ENCODE peak calls at places on chromosomes 4 and X, in nine cellular contexts. H is dorsolateral prefrontal cortex, A is astrocyte, C is uterus, O is right cardiac atrium, R is coronary artery, D is trophoblast cell, E is Peyer's patch, L is iPS DF 6.9. V is an unnamed sample.
A peak's percentile ranks its signal among the peaks of the same experiment; 100 is the strongest.

GRCh38 chrX:115023139-115023538 is 5.7 kb upstream of the IL13RA2 start:
- DNase-seq in D (no peak), O (no peak), A (peak; percentile 81), L (no peak), C (no peak), R (no peak), E (no peak), H (no peak), V (no peak)

GRCh38 chr4:158161561-158162354 is 11.1 kb downstream of the GASK1B start:
- DNase-seq in H (no peak), O (no peak), C (peak; percentile 78), R (no peak), A (peak; percentile 97), D (peak; percentile 78), L (no peak), E (no peak), V (no peak)

GRCh38 chr4:164224871-164225270 is 529.1 kb upstream of the SMIM31 start:
- DNase-seq in D (no peak), O (no peak), A (no peak), R (no peak), C (no peak), E (no peak), H (no peak), L (no peak), V (no peak)

GRCh38 chr4:154231796-154232478 is 259.7 kb downstream of the DCHS2 start:
- DNase-seq in A (no peak), E (no peak), C (no peak), H (no peak), R (no peak), D (no peak), L (no peak), O (no peak), V (no peak)

GRCh38 chr4:45741897-45742296 is 382.0 kb downstream of the GABRG1 start:
- DNase-seq in A (no peak), D (no peak), O (no peak), E (no peak), R (no peak), L (no peak), H (no peak), C (no peak), V (no peak)

GRCh38 chr4:16196482-16197393 is 29.5 kb downstream of the TAPT1 start:
- DNase-seq in O (no peak), C (no peak), R (no peak), E (no peak), H (no peak), D (peak; percentile 20), L (peak; percentile 20), A (peak; percentile 76), V (no peak)

GRCh38 chr4:10083331-10083769 is 33.2 kb downstream of the WDR1 start:
- DNase-seq in L (no peak), O (no peak), R (no peak), H (no peak), D (no peak), E (peak; percentile 25), C (peak; percentile 11), A (no peak), V (no peak)

GRCh38 chr4:6753103-6753560 is 29.4 kb upstream of the KIAA0232 start:
- DNase-seq in L (no peak), C (no peak), D (peak; percentile 73), E (no peak), O (peak; percentile 71), H (no peak), A (no peak), R (no peak), V (no peak)

GRCh38 chrX:19625612-19626011 is 110.3 kb upstream of the MAP3K15 start:
- DNase-seq in C (no peak), L (no peak), H (no peak), D (no peak), O (no peak), E (peak; percentile 49), A (peak; percentile 10), R (no peak), V (peak; percentile 19)

GRCh38 chr4:126106658-126107057 is 791.9 kb downstream of the FAT4 start:
- DNase-seq in A (no peak), D (no peak), E (no peak), L (peak; percentile 16), O (no peak), C (no peak), H (no peak), R (no peak), V (no peak)

GRCh38 chrX:2427737-2428136 is 73.0 kb downstream of the DHRSX start:
- DNase-seq in C (no peak), R (no peak), D (no peak), L (no peak), E (no peak), A (no peak), H (no peak), O (no peak), V (no peak)
- H3K27ac ChIP-seq in C (no peak overlapping the region), R (no peak overlapping the region), D (no peak overlapping the region), L (no peak overlapping the region), E (no peak overlapping the region), A (no peak overlapping the region), H (no peak overlapping the region), O (no peak overlapping the region), V (no peak overlapping the region)

GRCh38 chr4:69489856-69490255 is 5.8 kb downstream of the UGT2B4 start:
- DNase-seq in H (no peak), E (no peak), C (no peak), L (no peak), O (no peak), R (no peak), D (no peak), A (peak; percentile 70), V (no peak)

GRCh38 chr4:69490271-69490670 is 5.4 kb downstream of the UGT2B4 start:
- DNase-seq in A (peak; percentile 77), C (no peak), H (no peak), L (no peak), D (no peak), E (no peak), O (no peak), R (no peak), V (no peak)

GRCh38 chr4:69484011-69484410 is 11.7 kb downstream of the UGT2B4 start:
- DNase-seq in R (no peak), A (no peak), C (no peak), H (no peak), E (no peak), L (no peak), O (no peak), D (peak; percentile 16), V (no peak)

GRCh38 chr4:69485130-69485529 is 10.6 kb downstream of the UGT2B4 start:
- DNase-seq in D (no peak), R (no peak), C (no peak), E (no peak), H (no peak), A (peak; percentile 75), O (no peak), L (no peak), V (no peak)
- H3K27ac ChIP-seq in D (no peak overlapping the region), R (no peak overlapping the region), C (no peak overlapping the region), E (no peak overlapping the region), H (no peak overlapping the region), A (no peak overlapping the region), O (no peak overlapping the region), L (no peak overlapping the region), V (no peak overlapping the region)

DNA sequence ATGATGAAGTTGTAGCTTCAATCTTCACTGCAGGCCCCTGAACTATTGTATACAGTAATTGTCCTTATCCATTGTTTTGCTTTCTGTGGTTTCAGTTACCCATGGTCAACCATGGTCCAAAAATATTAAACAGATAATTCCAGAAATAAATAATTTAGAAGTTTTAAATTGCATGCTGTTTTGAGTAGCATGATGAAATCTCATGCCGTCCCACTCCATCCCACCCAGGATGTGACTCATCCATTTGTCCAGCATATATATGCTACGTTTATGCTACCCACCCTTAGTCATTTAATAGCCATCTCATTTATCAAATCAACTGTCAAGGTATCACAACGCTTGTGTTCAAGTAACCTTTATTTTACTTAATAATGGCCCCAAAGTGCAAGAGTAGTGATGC is 34.5 kb downstream of the IQCM start:
- DNase-seq in O (no peak), H (no peak), D (no peak), C (no peak), R (no peak), A (peak; percentile 87), E (no peak), L (no peak), V (no peak)
- H3K27ac ChIP-seq in O (no peak overlapping the region), H (no peak overlapping the region), D (no peak overlapping the region), C (no peak overlapping the region), R (no peak overlapping the region), A (no peak overlapping the region), E (no peak overlapping the region), L (no peak overlapping the region), V (no peak overlapping the region)

DNA sequence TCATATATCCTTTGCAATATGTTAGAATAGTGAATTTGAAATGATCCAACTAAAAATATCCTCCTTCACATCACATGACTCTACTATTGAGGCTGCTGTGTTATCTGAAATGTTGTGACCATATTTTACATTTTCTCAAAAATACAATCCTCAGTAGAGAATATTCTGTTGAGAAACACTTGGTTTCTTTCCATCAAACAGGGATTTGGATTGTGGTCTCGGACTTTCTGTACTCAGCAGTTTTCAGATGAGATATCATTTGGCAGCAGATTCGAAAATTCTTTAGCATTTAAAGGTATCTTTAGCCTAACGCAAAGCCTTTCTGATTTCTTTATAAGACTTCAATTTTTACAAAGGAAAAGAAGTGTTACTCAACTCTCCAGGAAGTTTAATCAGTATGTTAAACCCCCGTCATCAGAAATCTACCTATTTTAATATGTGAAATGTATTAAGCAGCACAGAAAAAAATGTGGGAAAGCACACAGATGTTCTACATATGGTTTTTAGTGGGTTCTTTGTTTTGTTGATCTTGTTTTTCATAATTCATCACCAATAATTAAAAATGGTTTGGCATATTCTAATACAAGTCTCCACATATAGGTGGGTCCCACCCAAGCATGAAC is 55.4 kb upstream of the ANXA3 start:
- DNase-seq in L (no peak), O (no peak), R (no peak), E (no peak), A (no peak), C (no peak), H (no peak), D (no peak), V (no peak)
- H3K27ac ChIP-seq in L (no peak overlapping the region), O (no peak overlapping the region), R (no peak overlapping the region), E (no peak overlapping the region), A (no peak overlapping the region), C (no peak overlapping the region), H (no peak overlapping the region), D (no peak overlapping the region), V (no peak overlapping the region)